ENCODE peak calls at places on chromosomes 1 and 21, in eight cellular contexts. One of them, this sample, is unnamed.

GRCh38 chr1:246768403-246769020 is 44.3 kb downstream of the SCCPDH start:
- DNase-seq in H7: peak; percentile 37
- DNase-seq in brain microvascular endothelial cell: no peak
- DNase-seq in CD8-positive, alpha-beta memory T cell: no peak
- DNase-seq in dorsolateral prefrontal cortex: no peak
- DNase-seq in uterus: no peak
- DNase-seq in heart right ventricle: no peak
- DNase-seq in stomach: no peak
- DNase-seq in this sample: no peak

GRCh38 chr1:205497351-205497750 is 7.1 kb upstream of the CDK18 start:
- DNase-seq in H7: no peak
- DNase-seq in brain microvascular endothelial cell: no peak
- DNase-seq in CD8-positive, alpha-beta memory T cell: no peak
- DNase-seq in dorsolateral prefrontal cortex: no peak
- DNase-seq in uterus: no peak
- DNase-seq in heart right ventricle: no peak
- DNase-seq in stomach: peak; percentile 79
- DNase-seq in this sample: no peak

GRCh38 chr1:20724364-20725188 is 6.8 kb upstream of the KIF17 start:
- DNase-seq in H7: no peak
- DNase-seq in brain microvascular endothelial cell: no peak
- DNase-seq in CD8-positive, alpha-beta memory T cell: peak; percentile 22
- DNase-seq in dorsolateral prefrontal cortex: peak; percentile 20
- DNase-seq in uterus: peak; percentile 3
- DNase-seq in heart right ventricle: no peak
- DNase-seq in stomach: no peak
- DNase-seq in this sample: no peak

GRCh38 chr1:228163004-228163753 is 2.4 kb upstream of the IBA57 start:
- DNase-seq in H7: peak; percentile 65
- DNase-seq in brain microvascular endothelial cell: peak; percentile 32
- DNase-seq in CD8-positive, alpha-beta memory T cell: no peak
- DNase-seq in dorsolateral prefrontal cortex: no peak
- DNase-seq in uterus: peak; percentile 82
- DNase-seq in heart right ventricle: peak; percentile 59
- DNase-seq in stomach: peak; percentile 43
- DNase-seq in this sample: peak; percentile 65

GRCh38 chr1:16117369-16117768 is 38.5 kb downstream of the EPHA2 start:
- DNase-seq in H7: peak; percentile 12
- DNase-seq in brain microvascular endothelial cell: no peak
- DNase-seq in CD8-positive, alpha-beta memory T cell: peak; percentile 6
- DNase-seq in dorsolateral prefrontal cortex: no peak
- DNase-seq in uterus: no peak
- DNase-seq in heart right ventricle: no peak
- DNase-seq in stomach: no peak
- DNase-seq in this sample: peak; percentile 68

GRCh38 chr1:25770541-25771245 is 29.3 kb upstream of the SELENON start:
- DNase-seq in H7: peak; percentile 41
- DNase-seq in brain microvascular endothelial cell: no peak
- DNase-seq in CD8-positive, alpha-beta memory T cell: no peak
- DNase-seq in dorsolateral prefrontal cortex: no peak
- DNase-seq in uterus: no peak
- DNase-seq in heart right ventricle: peak; percentile 33
- DNase-seq in stomach: no peak
- DNase-seq in this sample: no peak

GRCh38 chr1:176904057-176904815 is 260.3 kb downstream of the ASTN1 start:
- DNase-seq in H7: no peak
- DNase-seq in brain microvascular endothelial cell: no peak
- DNase-seq in CD8-positive, alpha-beta memory T cell: no peak
- DNase-seq in dorsolateral prefrontal cortex: no peak
- DNase-seq in uterus: no peak
- DNase-seq in heart right ventricle: no peak
- DNase-seq in stomach: no peak
- DNase-seq in this sample: no peak

GRCh38 chr1:109530457-109531204 is 9.0 kb upstream of the GPR61 start:
- DNase-seq in H7: no peak
- DNase-seq in brain microvascular endothelial cell: no peak
- DNase-seq in CD8-positive, alpha-beta memory T cell: no peak
- DNase-seq in dorsolateral prefrontal cortex: no peak
- DNase-seq in uterus: no peak
- DNase-seq in heart right ventricle: no peak
- DNase-seq in stomach: no peak
- DNase-seq in this sample: no peak

GRCh38 chr21:27424601-27425000 is 457.7 kb upstream of the ADAMTS5 start:
- DNase-seq in H7: no peak
- DNase-seq in brain microvascular endothelial cell: no peak
- DNase-seq in CD8-positive, alpha-beta memory T cell: no peak
- DNase-seq in dorsolateral prefrontal cortex: no peak
- DNase-seq in uterus: no peak
- DNase-seq in heart right ventricle: no peak
- DNase-seq in stomach: no peak
- DNase-seq in this sample: peak; percentile 9

GRCh38 chr1:208127791-208128408 is 116.3 kb downstream of the PLXNA2 start:
- DNase-seq in H7: peak; percentile 68
- DNase-seq in brain microvascular endothelial cell: no peak
- DNase-seq in CD8-positive, alpha-beta memory T cell: no peak
- DNase-seq in dorsolateral prefrontal cortex: no peak
- DNase-seq in uterus: no peak
- DNase-seq in heart right ventricle: no peak
- DNase-seq in stomach: no peak
- DNase-seq in this sample: no peak

GRCh38 chr1:114956570-114956969 is 73.1 kb upstream of the TSHB start:
- DNase-seq in H7: peak; percentile 24
- DNase-seq in brain microvascular endothelial cell: peak; percentile 20
- DNase-seq in CD8-positive, alpha-beta memory T cell: no peak
- DNase-seq in dorsolateral prefrontal cortex: no peak
- DNase-seq in uterus: no peak
- DNase-seq in heart right ventricle: no peak
- DNase-seq in stomach: no peak
- DNase-seq in this sample: no peak

GRCh38 chr21:24118738-24119470 is 1488.4 kb downstream of the MRPL39 start:
- DNase-seq in H7: peak; percentile 2
- DNase-seq in brain microvascular endothelial cell: peak; percentile 33
- DNase-seq in CD8-positive, alpha-beta memory T cell: no peak
- DNase-seq in dorsolateral prefrontal cortex: no peak
- DNase-seq in uterus: no peak
- DNase-seq in heart right ventricle: no peak
- DNase-seq in stomach: no peak
- DNase-seq in this sample: peak; percentile 52

GRCh38 chr1:167169642-167170041 is 51.0 kb upstream of the POU2F1 start:
- DNase-seq in H7: no peak
- DNase-seq in brain microvascular endothelial cell: no peak
- DNase-seq in CD8-positive, alpha-beta memory T cell: no peak
- DNase-seq in dorsolateral prefrontal cortex: no peak
- DNase-seq in uterus: no peak
- DNase-seq in heart right ventricle: no peak
- DNase-seq in stomach: no peak
- DNase-seq in this sample: no peak

GRCh38 chr1:35691080-35691479 is 27.6 kb downstream of the C1orf216 start:
- DNase-seq in H7: peak; percentile 73
- DNase-seq in brain microvascular endothelial cell: no peak
- DNase-seq in CD8-positive, alpha-beta memory T cell: no peak
- DNase-seq in dorsolateral prefrontal cortex: no peak
- DNase-seq in uterus: no peak
- DNase-seq in heart right ventricle: no peak
- DNase-seq in stomach: no peak
- DNase-seq in this sample: no peak

GRCh38 chr21:34576043-34576466 is 38.9 kb downstream of the RCAN1 start:
- DNase-seq in H7: no peak
- DNase-seq in brain microvascular endothelial cell: no peak
- DNase-seq in CD8-positive, alpha-beta memory T cell: no peak
- DNase-seq in dorsolateral prefrontal cortex: no peak
- DNase-seq in uterus: no peak
- DNase-seq in heart right ventricle: peak; percentile 47
- DNase-seq in stomach: no peak
- DNase-seq in this sample: peak; percentile 19

GRCh38 chr1:14844923-14845617 is 246.6 kb downstream of the KAZN start:
- DNase-seq in H7: no peak
- DNase-seq in brain microvascular endothelial cell: no peak
- DNase-seq in CD8-positive, alpha-beta memory T cell: no peak
- DNase-seq in dorsolateral prefrontal cortex: no peak
- DNase-seq in uterus: no peak
- DNase-seq in heart right ventricle: no peak
- DNase-seq in stomach: no peak
- DNase-seq in this sample: no peak

GRCh38 chr1:32606565-32606964 is 43.8 kb downstream of the ZBTB8OS start:
- DNase-seq in H7: no peak
- DNase-seq in brain microvascular endothelial cell: no peak
- DNase-seq in CD8-positive, alpha-beta memory T cell: no peak
- DNase-seq in dorsolateral prefrontal cortex: no peak
- DNase-seq in uterus: no peak
- DNase-seq in heart right ventricle: no peak
- DNase-seq in stomach: no peak
- DNase-seq in this sample: no peak

GRCh38 chr1:203769505-203770343 is 4.7 kb downstream of the LAX1 start:
- DNase-seq in H7: no peak
- DNase-seq in brain microvascular endothelial cell: peak; percentile 38
- DNase-seq in CD8-positive, alpha-beta memory T cell: no peak
- DNase-seq in dorsolateral prefrontal cortex: no peak
- DNase-seq in uterus: peak; percentile 72
- DNase-seq in heart right ventricle: peak; percentile 58
- DNase-seq in stomach: peak; percentile 74
- DNase-seq in this sample: peak; percentile 90

GRCh38 chr1:207823880-207824566 is 72.2 kb downstream of the CD46 start:
- DNase-seq in H7: peak; percentile 77
- DNase-seq in brain microvascular endothelial cell: peak; percentile 94
- DNase-seq in CD8-positive, alpha-beta memory T cell: peak; percentile 89
- DNase-seq in dorsolateral prefrontal cortex: peak; percentile 77
- DNase-seq in uterus: peak; percentile 81
- DNase-seq in heart right ventricle: peak; percentile 73
- DNase-seq in stomach: peak; percentile 87
- DNase-seq in this sample: peak; percentile 97

GRCh38 chr21:26273686-26274313 is 103.2 kb upstream of the APP start:
- DNase-seq in H7: no peak
- DNase-seq in brain microvascular endothelial cell: no peak
- DNase-seq in CD8-positive, alpha-beta memory T cell: no peak
- DNase-seq in dorsolateral prefrontal cortex: no peak
- DNase-seq in uterus: no peak
- DNase-seq in heart right ventricle: no peak
- DNase-seq in stomach: no peak
- DNase-seq in this sample: no peak

DNA sequence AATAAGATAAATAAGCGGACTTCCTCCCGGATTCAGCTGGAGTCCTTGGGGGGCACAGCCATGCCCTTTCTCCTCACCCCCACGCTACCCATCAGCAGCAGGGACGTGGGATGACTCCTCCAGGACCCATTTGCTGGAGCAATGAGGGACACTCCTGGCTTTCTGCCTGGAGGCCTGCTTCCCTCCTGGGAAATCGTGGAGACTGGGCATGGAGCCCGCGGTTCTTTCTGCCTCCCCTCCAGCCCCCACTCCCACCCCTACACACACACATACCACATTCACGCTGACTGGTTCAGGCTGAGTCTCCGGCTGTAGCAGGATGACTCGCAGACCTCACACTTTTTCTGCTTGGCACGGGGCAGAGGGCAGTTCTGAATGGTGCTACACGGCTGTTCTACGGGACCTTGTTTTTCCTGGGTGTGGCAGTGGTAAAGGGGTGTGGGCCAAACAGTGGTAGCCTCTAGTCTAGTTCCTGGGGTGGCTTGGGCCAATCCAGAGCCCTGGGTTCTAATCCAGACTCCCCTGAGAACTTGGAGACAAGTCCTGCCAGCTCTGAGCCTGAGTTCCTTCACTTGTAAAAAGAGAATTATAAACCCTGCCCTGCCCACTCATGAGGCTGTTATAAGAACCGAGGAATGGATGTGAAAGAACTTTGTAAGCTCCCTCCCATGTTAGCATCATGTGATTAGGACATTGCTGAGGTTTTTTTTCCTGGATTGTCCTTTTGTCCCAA is 131.2 kb downstream of the RRAGC start:
- DNase-seq in H7: no peak
- DNase-seq in brain microvascular endothelial cell: peak; percentile 56
- DNase-seq in CD8-positive, alpha-beta memory T cell: no peak
- DNase-seq in dorsolateral prefrontal cortex: peak; percentile 33
- DNase-seq in uterus: peak; percentile 69
- DNase-seq in heart right ventricle: peak; percentile 64
- DNase-seq in stomach: peak; percentile 77
- DNase-seq in this sample: peak; percentile 90
- H3K27me3 ChIP-seq in H7: peaks cover 8% of the 10 kb centered on the region
- H3K27me3 ChIP-seq in brain microvascular endothelial cell: peaks cover 4% of the 10 kb centered on the region
- H3K27me3 ChIP-seq in CD8-positive, alpha-beta memory T cell: peaks cover 7% of the 10 kb centered on the region
- H3K27me3 ChIP-seq in dorsolateral prefrontal cortex: peaks cover 9% of the 10 kb centered on the region
- H3K27me3 ChIP-seq in uterus: no peaks in the 10 kb centered on the region
- H3K27me3 ChIP-seq in heart right ventricle: peaks cover 11% of the 10 kb centered on the region
- H3K27me3 ChIP-seq in stomach: no peaks in the 10 kb centered on the region
- H3K27me3 ChIP-seq in this sample: peaks cover 8% of the 10 kb centered on the region

GRCh38 chr1:148389027-148389339 is 94.1 kb downstream of the PPIAL4G start:
- DNase-seq in H7: no peak
- DNase-seq in brain microvascular endothelial cell: no peak
- DNase-seq in CD8-positive, alpha-beta memory T cell: no peak
- DNase-seq in dorsolateral prefrontal cortex: no peak
- DNase-seq in uterus: no peak
- DNase-seq in heart right ventricle: no peak
- DNase-seq in stomach: no peak
- DNase-seq in this sample: no peak
- H3K4me3 ChIP-seq in H7: peak overlapping the region; percentile 51
- H3K4me3 ChIP-seq in brain microvascular endothelial cell: peak overlapping the region; percentile 62
- H3K4me3 ChIP-seq in CD8-positive, alpha-beta memory T cell: peak overlapping the region; percentile 56
- H3K4me3 ChIP-seq in dorsolateral prefrontal cortex: peak overlapping the region; percentile 81
- H3K4me3 ChIP-seq in uterus: peak overlapping the region; percentile 53
- H3K4me3 ChIP-seq in heart right ventricle: peak overlapping the region; percentile 57
- H3K4me3 ChIP-seq in stomach: peak overlapping the region; percentile 64
- H3K4me3 ChIP-seq in this sample: peak overlapping the region; percentile 57

DNA sequence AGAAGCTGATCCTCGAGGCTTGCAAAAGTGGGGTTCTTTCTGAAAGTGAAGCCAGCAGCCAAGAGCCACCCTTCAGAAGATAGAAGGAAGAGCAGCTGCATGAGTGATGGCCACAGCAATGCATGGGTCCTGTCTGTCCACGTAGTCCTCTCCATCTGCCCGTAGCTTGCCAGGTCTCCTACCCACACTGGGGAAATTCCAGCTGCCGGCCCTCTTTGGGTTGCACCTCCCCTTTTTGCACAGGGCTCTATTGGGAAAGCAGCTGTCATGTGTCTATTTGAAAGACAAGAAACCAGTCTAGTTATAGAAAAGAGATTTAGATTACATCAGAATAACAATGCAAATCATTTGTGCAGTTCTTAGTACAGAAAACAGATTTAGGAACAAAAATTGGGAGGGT is 204.4 kb downstream of the GIPC2 start:
- DNase-seq in H7: no peak
- DNase-seq in brain microvascular endothelial cell: no peak
- DNase-seq in CD8-positive, alpha-beta memory T cell: no peak
- DNase-seq in dorsolateral prefrontal cortex: no peak
- DNase-seq in uterus: no peak
- DNase-seq in heart right ventricle: no peak
- DNase-seq in stomach: no peak
- DNase-seq in this sample: no peak
- H3K27me3 ChIP-seq in H7: peaks cover 60% of the 10 kb centered on the region
- H3K27me3 ChIP-seq in brain microvascular endothelial cell: no peaks in the 10 kb centered on the region
- H3K27me3 ChIP-seq in CD8-positive, alpha-beta memory T cell: no peaks in the 10 kb centered on the region
- H3K27me3 ChIP-seq in dorsolateral prefrontal cortex: no peaks in the 10 kb centered on the region
- H3K27me3 ChIP-seq in uterus: no peaks in the 10 kb centered on the region
- H3K27me3 ChIP-seq in heart right ventricle: no peaks in the 10 kb centered on the region
- H3K27me3 ChIP-seq in stomach: no peaks in the 10 kb centered on the region
- H3K27me3 ChIP-seq in this sample: no peaks in the 10 kb centered on the region

DNA sequence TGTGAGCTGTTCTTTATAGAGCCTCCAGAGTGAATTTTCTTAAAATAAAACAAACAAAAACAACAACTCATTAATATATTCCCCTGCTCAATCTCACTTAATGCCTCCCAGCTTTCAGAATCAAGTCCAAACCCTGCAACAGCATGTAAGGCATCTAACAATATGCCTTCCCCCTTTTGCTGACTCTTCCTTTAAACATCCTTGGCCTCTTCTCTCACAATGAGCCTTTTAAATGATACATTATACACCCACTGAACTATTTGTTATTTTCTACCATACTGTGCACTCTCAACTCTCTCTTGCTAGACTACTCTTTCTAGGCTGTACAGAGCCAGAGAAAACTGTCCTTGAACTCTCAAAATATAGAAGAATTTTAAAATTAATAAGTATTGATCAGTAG is 115.2 kb upstream of the SNX7 start:
- DNase-seq in H7: no peak
- DNase-seq in brain microvascular endothelial cell: no peak
- DNase-seq in CD8-positive, alpha-beta memory T cell: no peak
- DNase-seq in dorsolateral prefrontal cortex: no peak
- DNase-seq in uterus: no peak
- DNase-seq in heart right ventricle: no peak
- DNase-seq in stomach: no peak
- DNase-seq in this sample: peak; percentile 28
- H3K4me3 ChIP-seq in H7: no peak overlapping the region
- H3K4me3 ChIP-seq in brain microvascular endothelial cell: no peak overlapping the region
- H3K4me3 ChIP-seq in CD8-positive, alpha-beta memory T cell: no peak overlapping the region
- H3K4me3 ChIP-seq in dorsolateral prefrontal cortex: no peak overlapping the region
- H3K4me3 ChIP-seq in uterus: no peak overlapping the region
- H3K4me3 ChIP-seq in heart right ventricle: no peak overlapping the region
- H3K4me3 ChIP-seq in stomach: no peak overlapping the region
- H3K4me3 ChIP-seq in this sample: no peak overlapping the region

This sample was measured in astrocyte.